ENCODE peak calls at places on chromosomes 1 and 21, in six cellular contexts. C, L, A, B, O and Q are unnamed samples. For H3K4me1, the result is how much of the 10 kb centered on the place peaks cover.

GRCh38 chr1:79614762-79615161 is 608.2 kb upstream of the ADGRL4 start:
- DNase-seq in C (no peak), L (no peak), A (no peak), B (no peak), O (no peak), Q (no peak)

GRCh38 chr21:37071561-37072238 is 1.2 kb downstream of the PIGP start:
- DNase-seq in C (peak), L (peak), A (peak), B (no peak), O (peak), Q (peak)

GRCh38 chr1:91804546-91805023 is 81.4 kb downstream of the TGFBR3 start:
- DNase-seq in C (no peak), L (no peak), A (no peak), B (no peak), O (no peak), Q (no peak)

GRCh38 chr21:20997308-20997632 is 939 bp upstream of the NCAM2 start:
- DNase-seq in C (no peak), L (no peak), A (no peak), B (no peak), O (no peak), Q (no peak)

GRCh38 chr1:101060992-101061391 is 35.4 kb upstream of the DPH5 start:
- DNase-seq in C (no peak), L (no peak), A (no peak), B (no peak), O (no peak), Q (no peak)

GRCh38 chr1:3453203-3453761 is 1.2 kb upstream of the ARHGEF16 start:
- DNase-seq in C (peak), L (peak), A (peak), B (peak), O (peak), Q (peak)

GRCh38 chr1:4652631-4653327 is 1.6 kb upstream of the AJAP1 start:
- DNase-seq in C (no peak), L (no peak), A (no peak), B (peak), O (no peak), Q (no peak)

GRCh38 chr1:29669912-29670311 is 433.6 kb downstream of the PTPRU start:
- DNase-seq in C (no peak), L (no peak), A (no peak), B (no peak), O (no peak), Q (peak)

GRCh38 chr1:244887281-244887680 is 22.9 kb upstream of the HNRNPU start:
- DNase-seq in C (no peak), L (no peak), A (no peak), B (no peak), O (no peak), Q (no peak)

GRCh38 chr1:94971491-94971924 is 44.6 kb upstream of the CNN3 start:
- DNase-seq in C (no peak), L (no peak), A (no peak), B (no peak), O (no peak), Q (no peak)

GRCh38 chr1:26016258-26016943 is 5.2 kb upstream of the EXTL1 start:
- DNase-seq in C (no peak), L (no peak), A (no peak), B (no peak), O (no peak), Q (no peak)

GRCh38 chr1:113140588-113141446 is 67.8 kb downstream of the LRIG2 start:
- DNase-seq in C (peak), L (peak), A (peak), B (peak), O (peak), Q (peak)

GRCh38 chr1:160834945-160835565 is 27.6 kb downstream of the CD244 start:
- DNase-seq in C (no peak), L (no peak), A (no peak), B (no peak), O (no peak), Q (no peak)

GRCh38 chr21:26154776-26155175 is 15.8 kb downstream of the APP start:
- DNase-seq in C (no peak), L (no peak), A (no peak), B (no peak), O (no peak), Q (no peak)

GRCh38 chr1:909861-910310 is 13.8 kb upstream of the SAMD11 start:
- DNase-seq in C (no peak), L (no peak), A (peak), B (peak), O (peak), Q (no peak)

GRCh38 chr1:109761227-109762038 is 2.3 kb downstream of the EPS8L3 start:
- DNase-seq in C (peak), L (peak), A (peak), B (no peak), O (no peak), Q (no peak)

DNA sequence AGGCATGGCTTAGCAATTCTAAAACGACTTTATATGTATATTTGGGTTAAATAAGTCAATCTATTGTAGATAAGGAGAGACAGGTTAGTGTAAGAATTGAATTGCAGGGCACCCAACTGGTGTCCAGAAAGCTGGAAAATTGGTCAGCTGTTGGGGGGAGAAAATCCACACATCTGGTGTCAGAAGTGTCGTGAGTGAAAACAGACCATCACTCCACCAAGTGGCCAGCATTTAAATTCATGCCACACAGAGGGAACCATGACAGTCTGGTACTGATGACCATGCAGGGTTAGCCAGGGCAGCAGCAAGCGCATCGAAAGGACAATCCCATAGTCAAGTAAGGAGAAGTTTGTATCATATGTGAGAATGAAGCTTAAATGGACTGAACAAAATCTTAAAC is 11.7 kb downstream of the LAX1 start:
- DNase-seq in C (no peak), L (no peak), A (no peak), B (no peak), O (no peak), Q (no peak)
- TF ChIP-seq CTCF in C (no peak), L (peak), A (no peak), B (peak), O (no peak), Q (no peak)

DNA sequence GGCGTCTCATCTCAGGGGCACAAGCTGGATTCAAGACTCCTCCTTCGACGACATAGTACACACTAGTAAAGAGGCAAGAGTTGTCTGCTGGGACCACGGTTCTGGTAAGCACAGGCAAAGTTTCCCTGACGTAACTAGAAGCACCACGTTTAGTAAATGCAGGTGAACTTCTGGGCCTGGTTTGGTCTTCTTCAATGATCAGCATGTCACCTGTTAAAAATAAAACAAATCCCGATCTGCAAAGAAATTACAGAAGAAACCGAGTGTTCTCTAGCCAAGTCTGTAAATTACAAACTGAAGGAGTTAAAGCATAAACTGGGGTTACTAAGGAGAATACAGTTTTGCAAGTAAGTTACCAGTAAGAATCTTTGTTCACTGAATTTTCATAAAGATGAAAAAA is 1.5 kb downstream of the YOD1 start:
- DNase-seq in C (no peak), L (no peak), A (no peak), B (no peak), O (no peak), Q (no peak)
- H3K4me1 ChIP-seq in C (under half), L (under half), A (half or more), B (under half), O (under half), Q (under half)

GRCh38 chr1:174426153-174426552 is 21.6 kb upstream of the GPR52 start:
- DNase-seq in C (no peak), L (no peak), A (no peak), B (no peak), O (no peak), Q (no peak)
- H3K27ac ChIP-seq in C (no peak), L (no peak), A (no peak), B (no peak), O (no peak), Q (no peak)

GRCh38 chr1:204343247-204343646 is 16.5 kb downstream of the PLEKHA6 start:
- DNase-seq in C (no peak), L (no peak), A (no peak), B (no peak), O (no peak), Q (no peak)

GRCh38 chr1:204345425-204345824 is 14.3 kb downstream of the PLEKHA6 start:
- DNase-seq in C (no peak), L (no peak), A (no peak), B (no peak), O (no peak), Q (no peak)

GRCh38 chr1:204342310-204342709 is 17.4 kb downstream of the PLEKHA6 start:
- DNase-seq in C (no peak), L (no peak), A (no peak), B (no peak), O (no peak), Q (no peak)

GRCh38 chr1:204344665-204345064 is 15.1 kb downstream of the PLEKHA6 start:
- DNase-seq in C (no peak), L (no peak), A (peak), B (no peak), O (peak), Q (no peak)

GRCh38 chr1:204343850-204344249 is 15.9 kb downstream of the PLEKHA6 start:
- DNase-seq in C (no peak), L (no peak), A (no peak), B (no peak), O (no peak), Q (no peak)
- TF ChIP-seq CTCF in C (no peak), L (no peak), A (no peak), B (no peak), O (no peak), Q (no peak)